ENCODE peak calls at places on chromosomes 4 and X, in four cellular contexts. U is H4, P is EL, R is gastrocnemius medialis. G is an unnamed sample.

GRCh38 chr4:111014537-111014936 is 391.7 kb upstream of the PITX2 start:
- DNase-seq in U (no peak), P (no peak), R (no peak), G (no peak)

GRCh38 chrX:110032534-110033161 is 29.7 kb downstream of the TMEM164 start:
- DNase-seq in U (no peak), P (no peak), R (no peak), G (no peak)

GRCh38 chr4:87081826-87082225 is 138.6 kb downstream of the KLHL8 start:
- DNase-seq in U (no peak), P (no peak), R (no peak), G (peak)

GRCh38 chr4:118954246-118954645 is 65.6 kb downstream of the SYNPO2 start:
- DNase-seq in U (peak), P (peak), R (no peak), G (peak)

GRCh38 chr4:90572996-90573395 is 445.8 kb downstream of the CCSER1 start:
- DNase-seq in U (no peak), P (no peak), R (no peak), G (no peak)

GRCh38 chr4:44927361-44928061 is 201.2 kb upstream of the GNPDA2 start:
- DNase-seq in U (peak), P (no peak), R (no peak), G (peak)

GRCh38 chr4:186020793-186021407 is 48.1 kb upstream of the TLR3 start:
- DNase-seq in U (no peak), P (no peak), R (no peak), G (no peak)

GRCh38 chrX:20059467-20060128 is 57.1 kb downstream of the MAP7D2 start:
- DNase-seq in U (no peak), P (peak), R (no peak), G (no peak)

GRCh38 chr4:22391548-22391947 is 124.3 kb downstream of the ADGRA3 start:
- DNase-seq in U (no peak), P (peak), R (no peak), G (peak)

GRCh38 chr4:87975466-87975865 is at the start of gene SPP1:
- DNase-seq in U (peak), P (peak), R (no peak), G (peak)

GRCh38 chrX:121308276-121308805 is 260.9 kb downstream of the GLUD2 start:
- DNase-seq in U (peak), P (peak), R (no peak), G (peak)

GRCh38 chr4:41026971-41027370 is 187.4 kb downstream of the APBB2 start:
- DNase-seq in U (no peak), P (no peak), R (no peak), G (no peak)

GRCh38 chrX:71930298-71930697 is 19.7 kb downstream of the NHSL2 start:
- DNase-seq in U (no peak), P (peak), R (no peak), G (no peak)

GRCh38 chrX:103517246-103517645 is 2.0 kb downstream of the RAB40A start:
- DNase-seq in U (no peak), P (peak), R (no peak), G (peak)

GRCh38 chr4:113026556-113026955 is 22.9 kb upstream of the ANK2 start:
- DNase-seq in U (no peak), P (peak), R (no peak), G (peak)

GRCh38 chrX:68443155-68443868 is 10.0 kb upstream of the OPHN1 start:
- DNase-seq in U (peak), P (peak), R (no peak), G (peak)

GRCh38 chr4:38688676-38689355 is 24.8 kb downstream of the KLF3 start:
- DNase-seq in U (no peak), P (peak), R (no peak), G (no peak)